ENCODE peak calls at places on chromosome 2, in six cellular contexts. G is lower lobe of right lung, H is HepG2, V is left lung, L is IMR-90, Q is mucosa of descending colon. N is an unnamed sample. For H3K36me3, the result is how much of the 10 kb centered on the place peaks cover.

GRCh38 chr2:8929128-8929527 is 74.4 kb downstream of the MBOAT2 start:
- DNase-seq in Q (no peak), G (no peak), V (no peak), H (no peak), L (no peak), N (no peak)

GRCh38 chr2:168613510-168613909 is 157.4 kb downstream of the CERS6 start:
- DNase-seq in Q (no peak), L (no peak), G (no peak), H (no peak), V (no peak), N (no peak)

GRCh38 chr2:237931205-237931721 is 35.6 kb upstream of the UBE2F start:
- DNase-seq in V (no peak), Q (no peak), L (peak), G (no peak), H (no peak), N (no peak)

GRCh38 chr2:162007447-162008040 is 66.5 kb downstream of the DPP4 start:
- DNase-seq in Q (no peak), H (no peak), G (no peak), V (no peak), L (peak), N (no peak)

GRCh38 chr2:173750831-173751230 is 214.3 kb downstream of the SP3 start:
- DNase-seq in V (no peak), Q (no peak), G (no peak), H (no peak), L (no peak), N (no peak)

GRCh38 chr2:176134978-176135575 is 5.6 kb downstream of the HOXD8 start:
- DNase-seq in H (peak), G (no peak), V (no peak), L (no peak), Q (no peak), N (no peak)

GRCh38 chr2:58376592-58376991 is 135.5 kb upstream of the FANCL start:
- DNase-seq in H (no peak), G (no peak), V (no peak), L (peak), Q (no peak), N (no peak)

GRCh38 chr2:142033393-142033792 is 97.4 kb downstream of the LRP1B start:
- DNase-seq in H (no peak), Q (no peak), G (no peak), V (no peak), L (no peak), N (no peak)

GRCh38 chr2:191311627-191312026 is 66.4 kb downstream of the MYO1B start:
- DNase-seq in V (no peak), H (peak), L (peak), Q (no peak), G (no peak), N (no peak)

GRCh38 chr2:191748050-191748449 is 70.1 kb downstream of the NABP1 start:
- DNase-seq in Q (no peak), H (no peak), G (no peak), V (no peak), L (peak), N (no peak)

GRCh38 chr2:113078350-113078839 is 10.6 kb downstream of the IL1F10 start:
- DNase-seq in H (no peak), Q (no peak), V (no peak), G (no peak), L (no peak), N (no peak)

GRCh38 chr2:239958366-239958765 is 66.8 kb downstream of the NDUFA10 start:
- DNase-seq in L (no peak), G (no peak), Q (no peak), V (no peak), H (no peak), N (no peak)

GRCh38 chr2:43648979-43649701 is 12.1 kb downstream of the PLEKHH2 start:
- DNase-seq in H (no peak), Q (no peak), G (no peak), L (peak), V (no peak), N (no peak)

GRCh38 chr2:17000083-17000482 is 334.4 kb upstream of the CYRIA start:
- DNase-seq in Q (no peak), V (no peak), L (no peak), H (no peak), G (no peak), N (no peak)

GRCh38 chr2:151996243-151997003 is 102.4 kb downstream of the CACNB4 start:
- DNase-seq in L (no peak), V (no peak), H (no peak), G (no peak), Q (no peak), N (no peak)

GRCh38 chr2:188978291-188979081 is 4.3 kb downstream of the COL3A1 start:
- DNase-seq in L (peak), G (no peak), H (peak), V (no peak), Q (no peak), N (no peak)

GRCh38 chr2:127650041-127650784 is 4.3 kb downstream of the GPR17 start:
- DNase-seq in Q (peak), H (peak), V (no peak), G (peak), L (no peak), N (peak)

GRCh38 chr2:231393149-231394131 is 2.1 kb upstream of the B3GNT7 start:
- DNase-seq in Q (no peak), V (peak), L (no peak), G (no peak), H (peak), N (no peak)

GRCh38 chr2:1497122-1497611 is 83.9 kb downstream of the TPO start:
- DNase-seq in V (peak), Q (no peak), L (no peak), H (no peak), G (no peak), N (no peak)

GRCh38 chr2:228819701-228820100 is 451.4 kb downstream of the PID1 start:
- DNase-seq in V (no peak), Q (no peak), L (peak), H (no peak), G (no peak), N (no peak)

GRCh38 chr2:197986977-197987376 is 182.6 kb downstream of the PLCL1 start:
- DNase-seq in L (no peak), G (no peak), H (no peak), V (no peak), Q (no peak), N (no peak)

GRCh38 chr2:77579076-77579769 is 57.0 kb upstream of the LRRTM4 start:
- DNase-seq in L (no peak), Q (no peak), H (no peak), G (no peak), V (no peak), N (no peak)

GRCh38 chr2:237695201-237695780 is 67.9 kb downstream of the LRRFIP1 start:
- DNase-seq in L (peak), V (no peak), H (no peak), G (no peak), Q (no peak), N (no peak)

GRCh38 chr2:127400533-127400896 is 12.7 kb upstream of the MAP3K2 start:
- DNase-seq in G (peak), V (no peak), H (no peak), L (no peak), Q (peak), N (no peak)

GRCh38 chr2:147777408-147777807 is 67.4 kb upstream of the ACVR2A start:
- DNase-seq in G (no peak), L (no peak), H (no peak), Q (no peak), V (no peak), N (no peak)

DNA sequence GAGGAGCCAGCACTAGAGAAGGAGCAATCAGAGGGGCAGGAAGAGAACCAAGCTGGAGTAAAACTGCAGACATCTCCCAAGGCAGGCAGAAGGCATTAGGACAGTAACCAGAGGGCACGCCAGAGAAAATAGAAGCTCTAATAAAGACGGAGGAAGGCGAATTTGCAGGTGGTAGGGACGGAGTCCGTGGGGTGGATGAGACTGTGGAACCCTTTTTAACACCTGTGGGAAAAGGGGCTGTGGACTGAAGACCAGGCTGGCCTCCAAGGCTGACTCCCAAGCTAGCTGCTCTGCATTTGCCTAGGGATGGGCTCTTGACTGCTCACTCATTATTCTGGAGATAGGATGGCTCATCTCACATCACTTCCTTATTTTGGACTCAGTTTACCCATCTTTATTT is 49.5 kb downstream of the SLC4A1AP start:
- DNase-seq in L (no peak), H (no peak), V (no peak), G (no peak), Q (no peak), N (no peak)
- H3K36me3 ChIP-seq in L (under half), H (under half), V (under half), G (under half), Q (under half), N (under half)

GRCh38 chr2:27799646-27800010 is 28.1 kb downstream of the MRPL33 start:
- DNase-seq in Q (no peak), V (no peak), H (no peak), G (no peak), L (no peak), N (no peak)
- H3K4me3 ChIP-seq in Q (no peak), V (no peak), H (no peak), G (no peak), L (no peak), N (no peak)

GRCh38 chr2:121735520-121736074 is 1.1 kb downstream of the NIFK start:
- DNase-seq in Q (no peak), G (no peak), L (no peak), V (no peak), H (no peak), N (no peak)
- TF ChIP-seq CTCF in Q (no peak), G (no peak), L (peak), V (no peak), H (peak), N (no peak)

DNA sequence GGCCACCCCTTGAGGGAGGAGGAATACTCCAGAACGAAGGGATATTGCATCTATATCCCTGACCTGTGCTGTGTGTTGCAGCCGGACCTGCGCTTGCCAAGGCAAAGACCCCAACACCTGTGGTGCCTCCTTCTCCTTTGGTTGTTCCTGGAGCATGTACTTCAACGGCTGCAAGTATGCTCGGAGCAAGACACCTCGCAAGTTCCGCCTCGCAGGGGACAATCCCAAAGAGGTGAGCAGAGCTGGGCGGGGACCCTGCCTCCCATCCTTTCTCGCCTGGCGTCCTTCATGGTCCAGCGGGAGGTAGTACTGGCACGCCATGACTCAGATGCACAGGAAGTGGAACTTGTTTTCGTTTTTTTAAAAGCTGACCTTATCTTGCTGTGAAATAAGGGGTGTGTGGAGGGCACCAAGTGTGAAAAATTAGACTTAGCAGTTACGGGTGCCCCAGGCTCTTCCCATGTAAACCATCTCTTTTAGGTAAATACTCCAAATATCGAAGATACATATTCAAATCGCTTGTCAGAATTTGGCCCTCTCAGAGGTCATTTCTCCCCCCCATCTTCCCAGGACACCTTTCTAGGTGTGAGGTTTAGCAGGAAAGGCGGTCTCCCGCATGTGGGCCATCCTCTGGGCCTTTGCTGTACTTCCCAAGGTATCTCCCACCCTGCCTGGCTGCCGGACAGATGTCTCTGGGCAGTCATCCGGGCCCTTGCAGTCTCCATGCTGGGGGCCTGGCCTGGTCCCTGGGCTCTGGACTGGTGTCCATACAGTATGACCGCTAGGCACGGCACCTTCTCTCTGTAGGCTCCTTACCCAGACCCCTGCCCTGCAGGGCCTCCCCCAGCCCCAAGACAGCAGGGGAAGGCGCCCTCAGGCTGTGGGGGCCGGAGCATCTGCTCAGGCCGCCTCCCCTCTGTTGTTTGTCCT is 57.6 kb downstream of the BOLA3 start:
- DNase-seq in Q (no peak), H (no peak), V (no peak), G (no peak), L (no peak), N (no peak)
- H3K36me3 ChIP-seq in Q (under half), H (under half), V (under half), G (half or more), L (half or more), N (half or more)

DNA sequence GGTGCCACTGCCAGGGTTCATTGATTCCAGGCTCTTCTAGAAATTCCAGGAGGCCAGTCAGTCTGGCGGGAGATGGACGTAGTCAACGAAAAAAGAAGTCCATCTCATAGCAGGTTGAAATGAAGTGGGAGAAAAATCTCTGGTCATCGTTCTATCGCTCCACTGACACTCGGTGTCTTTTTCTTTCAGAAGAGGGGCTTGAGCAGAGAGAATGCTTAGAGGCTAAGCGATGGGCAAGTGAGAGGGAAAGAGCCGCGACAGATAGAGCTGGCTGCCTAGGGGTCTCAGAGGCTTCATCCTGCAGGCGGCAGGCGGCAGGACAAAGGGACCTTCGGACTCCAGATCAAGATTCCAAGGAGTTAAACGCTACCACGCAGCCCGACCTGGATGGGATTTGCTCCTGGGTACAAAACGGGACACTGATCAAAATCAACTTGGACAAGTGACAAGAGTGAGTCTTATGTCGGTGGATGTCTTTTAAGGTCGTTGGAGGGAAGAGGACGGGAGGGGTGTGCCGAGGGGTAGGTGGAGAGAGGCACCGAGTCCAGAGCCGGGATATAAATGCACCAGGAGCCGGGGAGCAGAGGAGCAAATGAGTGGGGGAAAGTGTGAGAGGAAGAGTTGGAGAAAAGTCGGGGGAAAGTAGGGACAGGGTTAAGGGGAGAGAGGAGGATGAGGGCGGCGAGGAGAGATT is 672 bp upstream of the TMEM178A start:
- DNase-seq in H (no peak), V (no peak), G (no peak), Q (no peak), L (no peak), N (no peak)
- H3K4me3 ChIP-seq in H (peak), V (no peak), G (no peak), Q (no peak), L (no peak), N (peak)

DNA sequence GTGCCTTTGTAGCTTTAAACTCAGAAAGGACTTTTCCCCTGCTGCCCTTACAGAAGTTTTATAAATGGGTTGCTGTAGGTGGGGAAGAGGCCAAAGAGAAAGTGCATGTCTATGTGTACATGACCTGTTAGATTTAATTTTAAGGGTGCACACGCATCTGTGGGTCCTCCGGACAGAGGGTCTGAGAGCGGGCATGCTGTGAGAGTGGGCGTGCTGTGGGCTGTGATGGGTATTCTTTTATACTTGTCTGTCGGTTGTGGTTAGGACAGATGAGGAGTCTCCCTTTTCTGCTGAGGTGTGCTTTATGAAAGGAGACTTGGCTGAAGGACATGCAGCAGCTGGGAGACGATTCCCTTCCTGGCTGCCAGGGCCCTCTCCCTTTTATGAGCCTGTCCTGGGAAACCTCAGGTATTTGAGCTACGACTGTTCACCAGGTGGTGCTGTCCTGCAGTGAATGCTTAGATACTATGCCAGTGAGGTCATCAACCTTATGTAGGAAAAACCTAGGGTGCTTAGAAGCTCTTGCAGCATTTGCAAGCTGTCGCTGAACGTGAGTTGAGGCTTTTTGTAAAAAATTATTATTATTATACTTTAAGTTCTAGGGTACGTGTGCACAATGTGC is 67.5 kb downstream of the TANC1 start:
- DNase-seq in G (no peak), Q (peak), V (no peak), H (peak), L (peak), N (no peak)
- TF ChIP-seq CTCF in G (no peak), Q (peak), V (no peak), H (peak), L (peak), N (peak)

GRCh38 chr2:36487947-36488346 is 110.0 kb downstream of the FEZ2 start:
- DNase-seq in Q (no peak), G (no peak), V (no peak), L (no peak), H (no peak), N (no peak)

GRCh38 chr2:36483290-36483689 is 114.7 kb downstream of the FEZ2 start:
- DNase-seq in G (no peak), L (no peak), H (no peak), Q (no peak), V (no peak), N (no peak)

GRCh38 chr2:36484454-36484853 is 113.5 kb downstream of the FEZ2 start:
- DNase-seq in H (no peak), L (no peak), Q (no peak), V (no peak), G (no peak), N (no peak)

GRCh38 chr2:36486546-36487044 is 111.4 kb downstream of the FEZ2 start:
- DNase-seq in L (peak), V (no peak), Q (no peak), G (no peak), H (peak), N (no peak)

GRCh38 chr2:36485521-36485920 is 112.4 kb downstream of the FEZ2 start:
- DNase-seq in H (no peak), L (peak), V (no peak), Q (no peak), G (no peak), N (no peak)
- H3K36me3 ChIP-seq in H (under half), L (under half), V (under half), Q (under half), G (under half), N (under half)

DNA sequence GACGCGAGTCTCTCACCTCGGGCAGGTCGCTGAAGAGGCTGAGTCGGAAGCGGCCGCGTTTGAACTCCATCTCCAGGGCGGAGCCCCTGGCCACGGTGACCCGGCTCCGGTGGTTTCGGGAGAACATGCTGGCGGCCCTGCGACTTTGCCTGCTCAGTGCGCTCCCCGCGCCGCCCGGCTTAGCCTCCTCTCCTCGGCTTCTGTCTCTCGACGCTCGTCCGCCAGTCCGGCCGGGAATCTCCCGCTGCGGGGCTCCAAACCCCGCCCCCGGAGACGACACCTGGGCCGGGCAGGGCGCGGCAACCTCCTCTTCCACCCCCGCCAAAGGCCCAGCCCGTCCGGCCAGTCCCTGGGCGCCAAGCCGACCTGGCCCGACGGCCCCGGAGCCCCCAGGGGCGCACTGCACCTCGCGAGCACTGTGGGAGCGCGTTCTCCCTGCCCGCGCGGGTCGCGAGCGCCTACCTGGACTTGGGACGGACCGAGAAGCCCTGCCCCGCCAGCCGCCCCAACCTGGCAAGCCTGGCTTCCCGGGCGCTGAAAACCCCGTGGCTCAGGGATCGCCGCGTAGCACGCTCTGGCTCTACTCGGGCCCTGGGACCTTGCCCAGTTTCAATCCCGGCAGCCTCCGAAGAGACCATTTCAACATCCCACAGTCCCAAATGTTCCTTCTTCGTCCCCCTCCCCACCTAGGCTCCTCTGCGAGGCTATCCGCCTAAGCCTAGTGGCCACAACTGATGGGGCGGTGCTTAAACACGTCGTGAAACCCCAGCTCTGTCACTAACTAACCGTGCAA is at the start of gene RTKN:
- DNase-seq in Q (peak), L (no peak), G (peak), H (peak), V (peak), N (peak)
- H3K4me3 ChIP-seq in Q (peak), L (no peak), G (peak), H (peak), V (peak), N (peak)